ENCODE peak calls at places on chromosomes 7 and 10, in ten cellular contexts. One of them, this sample, is unnamed.

GRCh38 chr7:31335889-31336201 is 4.7 kb downstream of the NEUROD6 start:
- DNase-seq in prostate gland: no peak
- DNase-seq in transverse colon: no peak
- DNase-seq in esophagus muscularis mucosa: no peak
- DNase-seq in GM23338: peak
- DNase-seq in sigmoid colon: no peak
- DNase-seq in HL-60: no peak
- DNase-seq in spleen: no peak
- DNase-seq in stomach: no peak
- DNase-seq in SK-N-MC: no peak
- DNase-seq in this sample: no peak

GRCh38 chr7:665251-665650 is 61.2 kb upstream of the DNAAF5 start:
- DNase-seq in prostate gland: no peak
- DNase-seq in transverse colon: no peak
- DNase-seq in esophagus muscularis mucosa: no peak
- DNase-seq in GM23338: no peak
- DNase-seq in sigmoid colon: peak
- DNase-seq in HL-60: no peak
- DNase-seq in spleen: no peak
- DNase-seq in stomach: no peak
- DNase-seq in SK-N-MC: no peak
- DNase-seq in this sample: no peak

GRCh38 chr10:114708084-114708483 is 50.0 kb upstream of the ABLIM1 start:
- DNase-seq in prostate gland: no peak
- DNase-seq in transverse colon: no peak
- DNase-seq in esophagus muscularis mucosa: no peak
- DNase-seq in GM23338: no peak
- DNase-seq in sigmoid colon: no peak
- DNase-seq in HL-60: no peak
- DNase-seq in spleen: no peak
- DNase-seq in stomach: no peak
- DNase-seq in SK-N-MC: no peak
- DNase-seq in this sample: no peak

GRCh38 chr7:107035446-107035845 is 9.1 kb upstream of the PRKAR2B start:
- DNase-seq in prostate gland: no peak
- DNase-seq in transverse colon: no peak
- DNase-seq in esophagus muscularis mucosa: no peak
- DNase-seq in GM23338: no peak
- DNase-seq in sigmoid colon: no peak
- DNase-seq in HL-60: no peak
- DNase-seq in spleen: no peak
- DNase-seq in stomach: no peak
- DNase-seq in SK-N-MC: no peak
- DNase-seq in this sample: no peak

GRCh38 chr10:10797467-10797866 is 220.2 kb upstream of the CELF2 start:
- DNase-seq in prostate gland: no peak
- DNase-seq in transverse colon: no peak
- DNase-seq in esophagus muscularis mucosa: no peak
- DNase-seq in GM23338: peak
- DNase-seq in sigmoid colon: no peak
- DNase-seq in HL-60: no peak
- DNase-seq in spleen: no peak
- DNase-seq in stomach: no peak
- DNase-seq in SK-N-MC: no peak
- DNase-seq in this sample: no peak

GRCh38 chr10:22805304-22805703 is 90.9 kb upstream of the PIP4K2A start:
- DNase-seq in prostate gland: no peak
- DNase-seq in transverse colon: no peak
- DNase-seq in esophagus muscularis mucosa: no peak
- DNase-seq in GM23338: no peak
- DNase-seq in sigmoid colon: no peak
- DNase-seq in HL-60: no peak
- DNase-seq in spleen: no peak
- DNase-seq in stomach: no peak
- DNase-seq in SK-N-MC: no peak
- DNase-seq in this sample: no peak

GRCh38 chr7:45230611-45231165 is 73.1 kb downstream of the RAMP3 start:
- DNase-seq in prostate gland: no peak
- DNase-seq in transverse colon: no peak
- DNase-seq in esophagus muscularis mucosa: no peak
- DNase-seq in GM23338: no peak
- DNase-seq in sigmoid colon: no peak
- DNase-seq in HL-60: no peak
- DNase-seq in spleen: no peak
- DNase-seq in stomach: no peak
- DNase-seq in SK-N-MC: no peak
- DNase-seq in this sample: no peak

GRCh38 chr7:929311-929711 is 25.2 kb downstream of the ADAP1 start:
- DNase-seq in prostate gland: no peak
- DNase-seq in transverse colon: peak
- DNase-seq in esophagus muscularis mucosa: no peak
- DNase-seq in GM23338: no peak
- DNase-seq in sigmoid colon: peak
- DNase-seq in HL-60: no peak
- DNase-seq in spleen: peak
- DNase-seq in stomach: peak
- DNase-seq in SK-N-MC: no peak
- DNase-seq in this sample: peak

GRCh38 chr7:1886361-1887064 is 216.4 kb downstream of the ELFN1 start:
- DNase-seq in prostate gland: peak
- DNase-seq in transverse colon: no peak
- DNase-seq in esophagus muscularis mucosa: no peak
- DNase-seq in GM23338: no peak
- DNase-seq in sigmoid colon: no peak
- DNase-seq in HL-60: no peak
- DNase-seq in spleen: no peak
- DNase-seq in stomach: no peak
- DNase-seq in SK-N-MC: no peak
- DNase-seq in this sample: peak

GRCh38 chr7:78642751-78643150 is 810.7 kb downstream of the MAGI2 start:
- DNase-seq in prostate gland: no peak
- DNase-seq in transverse colon: no peak
- DNase-seq in esophagus muscularis mucosa: no peak
- DNase-seq in GM23338: no peak
- DNase-seq in sigmoid colon: no peak
- DNase-seq in HL-60: no peak
- DNase-seq in spleen: no peak
- DNase-seq in stomach: no peak
- DNase-seq in SK-N-MC: no peak
- DNase-seq in this sample: no peak

GRCh38 chr7:27219821-27220220 is 19.9 kb upstream of the HOXA13 start:
- DNase-seq in prostate gland: no peak
- DNase-seq in transverse colon: no peak
- DNase-seq in esophagus muscularis mucosa: no peak
- DNase-seq in GM23338: no peak
- DNase-seq in sigmoid colon: no peak
- DNase-seq in HL-60: no peak
- DNase-seq in spleen: no peak
- DNase-seq in stomach: no peak
- DNase-seq in SK-N-MC: no peak
- DNase-seq in this sample: no peak

GRCh38 chr7:101330011-101330484 is 8.4 kb upstream of the IFT22 start:
- DNase-seq in prostate gland: no peak
- DNase-seq in transverse colon: no peak
- DNase-seq in esophagus muscularis mucosa: no peak
- DNase-seq in GM23338: no peak
- DNase-seq in sigmoid colon: no peak
- DNase-seq in HL-60: no peak
- DNase-seq in spleen: no peak
- DNase-seq in stomach: no peak
- DNase-seq in SK-N-MC: no peak
- DNase-seq in this sample: no peak
- TF ChIP-seq POLR2AphosphoS5 in prostate gland: no peak
- TF ChIP-seq POLR2AphosphoS5 in transverse colon: no peak
- TF ChIP-seq POLR2AphosphoS5 in esophagus muscularis mucosa: no peak
- TF ChIP-seq POLR2AphosphoS5 in GM23338: no peak
- TF ChIP-seq POLR2AphosphoS5 in sigmoid colon: no peak
- TF ChIP-seq POLR2AphosphoS5 in HL-60: no peak
- TF ChIP-seq POLR2AphosphoS5 in spleen: no peak
- TF ChIP-seq POLR2AphosphoS5 in stomach: no peak
- TF ChIP-seq POLR2AphosphoS5 in SK-N-MC: no peak
- TF ChIP-seq POLR2AphosphoS5 in this sample: no peak

GRCh38 chr10:74586088-74586585 is 240.3 kb upstream of the KAT6B start:
- DNase-seq in prostate gland: peak
- DNase-seq in transverse colon: no peak
- DNase-seq in esophagus muscularis mucosa: no peak
- DNase-seq in GM23338: no peak
- DNase-seq in sigmoid colon: no peak
- DNase-seq in HL-60: no peak
- DNase-seq in spleen: no peak
- DNase-seq in stomach: no peak
- DNase-seq in SK-N-MC: no peak
- DNase-seq in this sample: no peak

GRCh38 chr10:74589226-74589673 is 237.2 kb upstream of the KAT6B start:
- DNase-seq in prostate gland: peak
- DNase-seq in transverse colon: peak
- DNase-seq in esophagus muscularis mucosa: peak
- DNase-seq in GM23338: peak
- DNase-seq in sigmoid colon: peak
- DNase-seq in HL-60: no peak
- DNase-seq in spleen: peak
- DNase-seq in stomach: peak
- DNase-seq in SK-N-MC: peak
- DNase-seq in this sample: peak

GRCh38 chr10:74587109-74587508 is 239.3 kb upstream of the KAT6B start:
- DNase-seq in prostate gland: no peak
- DNase-seq in transverse colon: no peak
- DNase-seq in esophagus muscularis mucosa: no peak
- DNase-seq in GM23338: no peak
- DNase-seq in sigmoid colon: no peak
- DNase-seq in HL-60: no peak
- DNase-seq in spleen: no peak
- DNase-seq in stomach: no peak
- DNase-seq in SK-N-MC: no peak
- DNase-seq in this sample: no peak

GRCh38 chr10:74585231-74586087 is 240.9 kb upstream of the KAT6B start:
- DNase-seq in prostate gland: peak
- DNase-seq in transverse colon: no peak
- DNase-seq in esophagus muscularis mucosa: no peak
- DNase-seq in GM23338: no peak
- DNase-seq in sigmoid colon: no peak
- DNase-seq in HL-60: no peak
- DNase-seq in spleen: no peak
- DNase-seq in stomach: no peak
- DNase-seq in SK-N-MC: no peak
- DNase-seq in this sample: no peak
- TF ChIP-seq POLR2AphosphoS5 in prostate gland: no peak
- TF ChIP-seq POLR2AphosphoS5 in transverse colon: no peak
- TF ChIP-seq POLR2AphosphoS5 in esophagus muscularis mucosa: no peak
- TF ChIP-seq POLR2AphosphoS5 in GM23338: no peak
- TF ChIP-seq POLR2AphosphoS5 in sigmoid colon: no peak
- TF ChIP-seq POLR2AphosphoS5 in HL-60: no peak
- TF ChIP-seq POLR2AphosphoS5 in spleen: no peak
- TF ChIP-seq POLR2AphosphoS5 in stomach: no peak
- TF ChIP-seq POLR2AphosphoS5 in SK-N-MC: no peak
- TF ChIP-seq POLR2AphosphoS5 in this sample: no peak

DNA sequence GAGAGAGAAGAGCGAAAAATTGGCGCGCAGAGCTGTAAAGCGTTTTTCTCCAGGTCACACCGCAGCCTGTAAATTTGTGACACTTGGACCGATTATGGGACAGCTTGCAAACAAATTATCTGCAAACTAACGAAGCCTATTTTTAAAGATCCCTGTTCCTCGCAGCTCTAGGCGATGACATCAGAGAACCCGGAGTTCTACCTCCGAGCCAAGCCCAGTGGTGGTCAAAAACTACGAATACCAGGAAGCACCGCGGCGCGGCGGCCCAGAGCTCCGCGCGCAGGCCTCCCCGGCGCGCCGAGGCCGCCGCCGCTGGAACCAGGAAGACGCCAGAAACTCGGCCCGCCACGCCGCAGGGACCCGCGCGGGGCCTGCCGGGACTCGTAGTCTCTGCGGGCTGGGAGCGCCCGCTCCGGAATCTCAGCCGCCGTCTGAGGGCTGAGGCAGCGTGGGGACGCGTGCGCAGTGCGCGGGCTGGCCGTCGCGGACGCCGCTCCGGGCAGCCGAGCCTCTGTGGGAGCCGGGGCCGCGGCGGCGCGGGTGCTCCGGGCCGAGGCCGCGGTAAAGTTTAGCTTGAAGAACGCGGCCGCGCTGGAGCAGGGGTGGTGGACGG is at the start of gene PLEKHA1:
- DNase-seq in prostate gland: peak
- DNase-seq in transverse colon: peak
- DNase-seq in esophagus muscularis mucosa: peak
- DNase-seq in GM23338: peak
- DNase-seq in sigmoid colon: peak
- DNase-seq in HL-60: peak
- DNase-seq in spleen: peak
- DNase-seq in stomach: peak
- DNase-seq in SK-N-MC: peak
- DNase-seq in this sample: peak
- TF ChIP-seq POLR2AphosphoS5 in prostate gland: peak
- TF ChIP-seq POLR2AphosphoS5 in transverse colon: peak
- TF ChIP-seq POLR2AphosphoS5 in esophagus muscularis mucosa: peak
- TF ChIP-seq POLR2AphosphoS5 in GM23338: peak
- TF ChIP-seq POLR2AphosphoS5 in sigmoid colon: peak
- TF ChIP-seq POLR2AphosphoS5 in HL-60: no peak
- TF ChIP-seq POLR2AphosphoS5 in spleen: peak
- TF ChIP-seq POLR2AphosphoS5 in stomach: peak
- TF ChIP-seq POLR2AphosphoS5 in SK-N-MC: no peak
- TF ChIP-seq POLR2AphosphoS5 in this sample: peak

GRCh38 chr7:55253188-55253587 is 111.9 kb upstream of the LANCL2 start:
- DNase-seq in prostate gland: no peak
- DNase-seq in transverse colon: no peak
- DNase-seq in esophagus muscularis mucosa: no peak
- DNase-seq in GM23338: no peak
- DNase-seq in sigmoid colon: no peak
- DNase-seq in HL-60: no peak
- DNase-seq in spleen: no peak
- DNase-seq in stomach: no peak
- DNase-seq in SK-N-MC: no peak
- DNase-seq in this sample: no peak

GRCh38 chr7:55254242-55254595 is 110.9 kb upstream of the LANCL2 start:
- DNase-seq in prostate gland: no peak
- DNase-seq in transverse colon: no peak
- DNase-seq in esophagus muscularis mucosa: no peak
- DNase-seq in GM23338: peak
- DNase-seq in sigmoid colon: no peak
- DNase-seq in HL-60: no peak
- DNase-seq in spleen: no peak
- DNase-seq in stomach: no peak
- DNase-seq in SK-N-MC: no peak
- DNase-seq in this sample: no peak

GRCh38 chr7:55258631-55259030 is 106.5 kb upstream of the LANCL2 start:
- DNase-seq in prostate gland: no peak
- DNase-seq in transverse colon: no peak
- DNase-seq in esophagus muscularis mucosa: no peak
- DNase-seq in GM23338: no peak
- DNase-seq in sigmoid colon: no peak
- DNase-seq in HL-60: no peak
- DNase-seq in spleen: no peak
- DNase-seq in stomach: no peak
- DNase-seq in SK-N-MC: no peak
- DNase-seq in this sample: no peak

GRCh38 chr7:55254596-55255500 is 110.3 kb upstream of the LANCL2 start:
- DNase-seq in prostate gland: peak
- DNase-seq in transverse colon: peak
- DNase-seq in esophagus muscularis mucosa: no peak
- DNase-seq in GM23338: peak
- DNase-seq in sigmoid colon: peak
- DNase-seq in HL-60: peak
- DNase-seq in spleen: peak
- DNase-seq in stomach: peak
- DNase-seq in SK-N-MC: no peak
- DNase-seq in this sample: peak

GRCh38 chr7:55255501-55256445 is 109.4 kb upstream of the LANCL2 start:
- DNase-seq in prostate gland: peak
- DNase-seq in transverse colon: peak
- DNase-seq in esophagus muscularis mucosa: no peak
- DNase-seq in GM23338: peak
- DNase-seq in sigmoid colon: peak
- DNase-seq in HL-60: peak
- DNase-seq in spleen: peak
- DNase-seq in stomach: peak
- DNase-seq in SK-N-MC: no peak
- DNase-seq in this sample: peak
- TF ChIP-seq POLR2AphosphoS5 in prostate gland: peak
- TF ChIP-seq POLR2AphosphoS5 in transverse colon: no peak
- TF ChIP-seq POLR2AphosphoS5 in esophagus muscularis mucosa: peak
- TF ChIP-seq POLR2AphosphoS5 in GM23338: no peak
- TF ChIP-seq POLR2AphosphoS5 in sigmoid colon: peak
- TF ChIP-seq POLR2AphosphoS5 in HL-60: no peak
- TF ChIP-seq POLR2AphosphoS5 in spleen: peak
- TF ChIP-seq POLR2AphosphoS5 in stomach: no peak
- TF ChIP-seq POLR2AphosphoS5 in SK-N-MC: no peak
- TF ChIP-seq POLR2AphosphoS5 in this sample: peak